ENCODE peak calls at places on chromosomes 11 and 22, in eight cellular contexts. E is right atrium auricular region; C is CD8-positive, alpha-beta T cell; M is right lobe of liver; B is mucosa of descending colon; D is hepatocyte; O is colonic mucosa; Z is CD4-positive, CD25-positive, alpha-beta regulatory T cell. H is an unnamed sample. For H3K9me3, the result is how much of the 10 kb centered on the place peaks cover.

GRCh38 chr22:30252411-30253204 is 6.0 kb upstream of the LIF start:
- DNase-seq in B (peak), D (no peak), M (no peak), E (no peak), O (peak), C (no peak), Z (no peak), H (no peak)

GRCh38 chr11:2262301-2263011 is 7.9 kb downstream of the ASCL2 start:
- DNase-seq in E (peak), Z (no peak), O (peak), C (peak), B (no peak), D (no peak), M (no peak), H (peak)

GRCh38 chr11:31958086-31958735 is 132.7 kb upstream of the RCN1 start:
- DNase-seq in Z (peak), O (peak), E (peak), M (peak), C (peak), D (peak), B (no peak), H (no peak)

GRCh38 chr11:7892751-7893356 is 38.2 kb downstream of the OR10A6 start:
- DNase-seq in Z (peak), B (no peak), E (no peak), O (no peak), M (no peak), C (no peak), D (peak), H (no peak)

GRCh38 chr22:30906411-30906810 is 62.2 kb downstream of the MORC2 start:
- DNase-seq in Z (no peak), B (peak), C (no peak), O (no peak), M (no peak), E (no peak), D (no peak), H (no peak)

GRCh38 chr22:44924724-44925123 is 85.1 kb downstream of the PHF21B start:
- DNase-seq in O (no peak), E (no peak), M (no peak), D (no peak), Z (no peak), C (no peak), B (no peak), H (no peak)

GRCh38 chr11:15969281-15969680 is 387.1 kb downstream of the SOX6 start:
- DNase-seq in C (no peak), Z (no peak), D (peak), M (peak), B (no peak), E (peak), O (peak), H (peak)

GRCh38 chr11:27701262-27702105 is 1.2 kb upstream of the BDNF start:
- DNase-seq in O (peak), B (no peak), M (no peak), Z (no peak), E (no peak), C (no peak), D (peak), H (no peak)

GRCh38 chr11:13907678-13908077 is 54.8 kb upstream of the SPON1 start:
- DNase-seq in M (no peak), D (no peak), B (no peak), Z (no peak), O (no peak), C (no peak), E (no peak), H (no peak)

GRCh38 chr11:111852103-111852502 is 19.3 kb downstream of the ALG9 start:
- DNase-seq in O (no peak), Z (no peak), D (no peak), M (no peak), C (no peak), E (no peak), B (no peak), H (no peak)

GRCh38 chr11:3004481-3004880 is 12.4 kb upstream of the NAP1L4 start:
- DNase-seq in E (no peak), M (no peak), O (no peak), C (no peak), B (no peak), D (no peak), Z (no peak), H (no peak)

DNA sequence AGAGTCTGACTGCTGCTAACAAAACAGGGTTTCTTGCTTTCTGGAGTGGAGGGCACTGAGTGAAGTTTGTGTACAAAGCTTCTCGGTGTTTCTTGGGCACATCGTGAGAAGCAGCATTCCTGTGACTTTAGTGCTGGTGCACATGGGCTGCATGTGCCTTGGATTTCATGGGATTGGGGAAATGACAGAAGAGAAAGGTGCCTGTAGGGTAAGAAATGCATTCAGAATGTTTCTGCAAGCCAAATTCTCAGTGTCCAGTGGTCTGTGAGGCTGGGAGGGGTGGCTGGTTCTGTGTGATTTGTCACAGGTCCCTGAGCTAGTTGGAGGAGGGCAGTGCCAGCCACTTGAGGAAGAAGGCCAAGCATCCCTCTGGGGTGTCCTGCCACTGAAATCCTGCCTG is 404.2 kb upstream of the NARS2 start:
- DNase-seq in D (no peak), M (no peak), O (no peak), Z (no peak), E (no peak), B (no peak), C (no peak), H (no peak)
- H3K4me3 ChIP-seq in D (no peak), M (no peak), O (no peak), Z (no peak), E (no peak), B (no peak), C (no peak), H (no peak)

GRCh38 chr22:48957311-48957986 is 870.2 kb downstream of the BRD1 start:
- DNase-seq in O (peak), Z (no peak), E (peak), C (peak), B (peak), D (no peak), M (peak), H (peak)

GRCh38 chr22:48954781-48955311 is 872.8 kb downstream of the BRD1 start:
- DNase-seq in D (peak), C (peak), M (peak), E (peak), O (no peak), Z (no peak), B (peak), H (no peak)

GRCh38 chr22:48953830-48954229 is 873.8 kb downstream of the BRD1 start:
- DNase-seq in O (peak), B (peak), Z (no peak), E (peak), M (peak), C (peak), D (no peak), H (no peak)

GRCh38 chr22:48957987-48958321 is 869.7 kb downstream of the BRD1 start:
- DNase-seq in O (peak), Z (no peak), C (peak), M (peak), B (no peak), E (peak), D (no peak), H (no peak)

GRCh38 chr22:48955351-48956311 is 872.0 kb downstream of the BRD1 start:
- DNase-seq in M (peak), Z (no peak), O (peak), C (peak), B (peak), D (no peak), E (peak), H (peak)
- H3K9me3 ChIP-seq in M (under half), Z (under half), O (under half), C (under half), B (under half), D (under half), E (under half), H (under half)

DNA sequence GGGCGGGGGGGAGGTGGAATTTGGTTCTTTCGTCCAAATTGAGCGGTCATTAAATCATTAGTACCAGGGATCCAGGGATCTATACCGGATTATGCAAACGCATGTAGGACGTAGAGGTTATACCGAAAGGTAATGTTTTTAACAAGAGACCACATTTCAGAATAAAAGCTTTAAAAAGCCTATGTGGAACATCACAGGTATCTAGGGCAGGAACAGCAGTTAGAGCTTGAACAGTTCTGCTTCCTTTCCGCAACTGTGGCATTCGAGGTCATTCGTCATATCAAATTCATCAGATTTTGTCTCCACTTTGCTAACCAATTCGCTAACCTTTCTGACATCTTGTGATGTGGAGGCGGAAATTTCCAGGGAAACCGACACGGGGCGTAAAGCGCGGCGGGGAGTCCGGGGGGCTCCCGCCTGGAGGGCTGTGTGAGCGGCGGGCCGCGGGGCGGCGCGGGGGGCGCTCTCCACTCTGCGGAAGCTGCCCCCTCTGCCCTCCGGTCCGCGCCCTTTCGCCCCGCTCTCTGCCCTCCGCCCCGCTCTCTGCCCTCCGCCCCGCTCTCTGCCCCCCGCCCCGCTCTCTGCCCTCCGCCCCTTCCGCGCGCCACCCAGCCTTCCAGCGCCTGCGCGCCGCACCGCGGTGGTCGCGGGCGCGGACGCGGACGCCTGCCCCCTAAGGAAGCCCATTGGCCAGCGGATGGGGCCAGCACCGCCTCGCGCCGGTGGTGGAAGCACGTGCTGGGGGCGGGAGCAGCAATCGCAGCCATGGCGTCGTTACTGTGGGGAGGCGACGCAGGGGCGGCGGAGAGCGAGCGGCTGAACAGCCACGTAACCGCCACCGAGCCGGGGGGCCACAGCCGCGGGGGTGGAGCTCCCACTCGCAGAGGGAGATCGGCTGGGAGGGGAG is at the start of gene DDX25:
- DNase-seq in M (no peak), O (no peak), B (no peak), Z (peak), C (no peak), E (no peak), D (peak), H (no peak)
- H3K4me3 ChIP-seq in M (peak), O (peak), B (no peak), Z (peak), C (peak), E (peak), D (peak), H (peak)

GRCh38 chr22:48901324-48901723 is 926.3 kb downstream of the BRD1 start:
- DNase-seq in E (peak), D (no peak), B (no peak), O (no peak), Z (no peak), M (no peak), C (peak), H (no peak)

GRCh38 chr22:48902983-48903650 is 924.6 kb downstream of the BRD1 start:
- DNase-seq in M (peak), D (no peak), E (no peak), O (no peak), C (no peak), B (no peak), Z (no peak), H (no peak)

GRCh38 chr22:48900626-48901025 is 927.0 kb downstream of the BRD1 start:
- DNase-seq in B (no peak), Z (no peak), O (no peak), D (no peak), C (no peak), E (no peak), M (no peak), H (no peak)

GRCh38 chr22:48900327-48900597 is 927.4 kb downstream of the BRD1 start:
- DNase-seq in M (no peak), C (peak), B (no peak), E (no peak), O (no peak), D (no peak), Z (no peak), H (no peak)

GRCh38 chr22:48902001-48902869 is 925.4 kb downstream of the BRD1 start:
- DNase-seq in C (no peak), Z (no peak), M (no peak), B (no peak), O (no peak), D (no peak), E (no peak), H (no peak)
- H3K9me3 ChIP-seq in C (under half), Z (under half), M (under half), B (under half), O (under half), D (under half), E (under half), H (under half)

GRCh38 chr11:20669833-20670684 is 673 bp downstream of the NELL1 start:
- DNase-seq in Z (no peak), B (no peak), E (no peak), M (no peak), C (no peak), O (no peak), D (no peak), H (no peak)
- H3K4me3 ChIP-seq in Z (no peak), B (no peak), E (peak), M (no peak), C (no peak), O (no peak), D (peak), H (no peak)

H was measured in ascending aorta.